ENCODE peak calls at places on chromosomes 5 and 9, in eight cellular contexts. J is CD8-positive, alpha-beta T cell; C is dorsolateral prefrontal cortex; Q is mesothelial cell of epicardium; V is lower lobe of right lung; Z is neural crest cell; S is B cell; I is upper lobe of left lung. M is an unnamed sample.

GRCh38 chr9:83538172-83538889 is at the start of gene FRMD3:
- DNase-seq in Q (peak), Z (peak), V (peak), I (peak), J (no peak), C (peak), S (no peak), M (no peak)

GRCh38 chr9:37936965-37937364 is 33.0 kb upstream of the SLC25A51 start:
- DNase-seq in C (no peak), Z (no peak), V (peak), I (no peak), S (no peak), J (no peak), Q (no peak), M (no peak)

GRCh38 chr9:73269430-73270101 is 117.9 kb downstream of the ANXA1 start:
- DNase-seq in Z (no peak), V (no peak), J (no peak), Q (no peak), C (no peak), S (no peak), I (no peak), M (no peak)

GRCh38 chr9:86481466-86481865 is 127.3 kb upstream of the TUT7 start:
- DNase-seq in I (no peak), J (no peak), Z (no peak), C (no peak), S (no peak), Q (no peak), V (no peak), M (no peak)

GRCh38 chr9:31486630-31487029 is 897.8 kb upstream of the ACO1 start:
- DNase-seq in I (no peak), C (no peak), Q (no peak), S (no peak), V (no peak), Z (no peak), J (no peak), M (no peak)

GRCh38 chr5:176169393-176170063 is 68.7 kb upstream of the SIMC1 start:
- DNase-seq in V (no peak), Q (no peak), S (no peak), I (no peak), Z (no peak), C (no peak), J (no peak), M (no peak)

GRCh38 chr5:43231977-43232376 is 40.0 kb downstream of the NIM1K start:
- DNase-seq in S (no peak), C (no peak), V (no peak), J (no peak), Q (no peak), I (no peak), Z (no peak), M (no peak)

GRCh38 chr5:34813473-34813872 is 25.5 kb upstream of the TTC23L start:
- DNase-seq in C (no peak), Q (no peak), Z (no peak), S (no peak), V (no peak), I (no peak), J (no peak), M (no peak)

GRCh38 chr5:147037517-147038205 is 159.1 kb upstream of the PPP2R2B start:
- DNase-seq in V (no peak), J (no peak), S (no peak), C (no peak), Q (no peak), I (no peak), Z (no peak), M (no peak)

GRCh38 chr9:971901-972511 is 4.4 kb upstream of the DMRT3 start:
- DNase-seq in S (no peak), Q (peak), I (peak), J (no peak), V (no peak), C (no peak), Z (peak), M (no peak)

GRCh38 chr5:151574597-151574996 is 16.5 kb downstream of the FAT2 start:
- DNase-seq in J (no peak), Z (no peak), S (no peak), Q (no peak), I (no peak), V (no peak), C (no peak), M (no peak)

GRCh38 chr5:74384851-74385250 is 255.7 kb downstream of the ENC1 start:
- DNase-seq in S (no peak), J (no peak), Z (no peak), I (no peak), V (no peak), C (no peak), Q (no peak), M (no peak)

GRCh38 chr9:14967450-14968321 is 57.5 kb upstream of the FREM1 start:
- DNase-seq in Z (no peak), Q (no peak), S (no peak), J (no peak), C (no peak), I (no peak), V (no peak), M (no peak)

GRCh38 chr5:68656936-68657857 is 436.6 kb upstream of the SLC30A5 start:
- DNase-seq in J (no peak), V (no peak), I (no peak), Q (no peak), Z (no peak), S (no peak), C (no peak), M (no peak)

GRCh38 chr5:90096415-90097081 is 313.0 kb downstream of the CETN3 start:
- DNase-seq in J (no peak), I (no peak), Z (no peak), Q (no peak), C (no peak), V (no peak), S (no peak), M (no peak)

GRCh38 chr9:137372693-137373610 is 50.0 kb downstream of the EXD3 start:
- DNase-seq in J (no peak), Z (no peak), I (peak), C (peak), V (no peak), S (peak), Q (no peak), M (no peak)

GRCh38 chr5:132674671-132675506 is 1.1 kb downstream of the IL4 start:
- DNase-seq in I (no peak), C (no peak), V (no peak), Z (no peak), Q (no peak), S (no peak), J (no peak), M (no peak)

GRCh38 chr5:113376640-113377039 is 58.1 kb downstream of the TSSK1B start:
- DNase-seq in Z (no peak), C (no peak), Q (no peak), V (no peak), I (no peak), S (no peak), J (no peak), M (no peak)

GRCh38 chr5:181118369-181118768 is 12.6 kb downstream of the OR2V1 start:
- DNase-seq in Q (no peak), C (no peak), S (no peak), V (no peak), Z (no peak), I (no peak), J (no peak), M (no peak)

GRCh38 chr9:136726631-136727191 is 14.3 kb downstream of the DIPK1B start:
- DNase-seq in S (peak), J (no peak), C (no peak), Z (no peak), I (no peak), Q (no peak), V (no peak), M (no peak)

GRCh38 chr5:21862986-21863385 is 990.2 kb downstream of the CDH12 start:
- DNase-seq in Q (no peak), J (no peak), C (no peak), I (no peak), V (no peak), S (no peak), Z (no peak), M (no peak)

GRCh38 chr5:168443950-168444700 is 42.1 kb upstream of the RARS1 start:
- DNase-seq in I (no peak), J (no peak), S (no peak), C (no peak), Q (no peak), Z (no peak), V (no peak), M (no peak)

GRCh38 chr5:131264453-131265200 is 774 bp downstream of the CDC42SE2 start:
- DNase-seq in Z (peak), Q (peak), C (peak), V (peak), J (peak), I (peak), S (peak), M (peak)

GRCh38 chr9:136296434-136297015 is 7.4 kb downstream of the CCDC187 start:
- DNase-seq in S (no peak), V (peak), Q (no peak), Z (no peak), C (no peak), J (no peak), I (peak), M (no peak)

GRCh38 chr5:31378838-31379237 is 153.1 kb downstream of the DROSHA start:
- DNase-seq in V (no peak), C (no peak), Q (no peak), J (no peak), Z (no peak), I (no peak), S (no peak), M (no peak)

GRCh38 chr5:652023-652515 is 39.9 kb downstream of the CEP72 start:
- DNase-seq in I (peak), C (no peak), V (peak), S (peak), Q (no peak), J (no peak), Z (no peak), M (peak)

GRCh38 chr9:72931437-72931836 is 21.4 kb downstream of the ALDH1A1 start:
- DNase-seq in I (no peak), Z (no peak), S (no peak), J (no peak), V (no peak), C (no peak), Q (no peak), M (no peak)

GRCh38 chr5:143231426-143231825 is 172.1 kb downstream of the NR3C1 start:
- DNase-seq in V (no peak), C (no peak), S (no peak), Q (no peak), Z (no peak), J (no peak), I (no peak), M (no peak)

GRCh38 chr5:37370550-37370863 is 399 bp downstream of the NUP155 start:
- DNase-seq in Z (no peak), S (no peak), V (no peak), C (no peak), Q (no peak), I (no peak), J (no peak), M (no peak)

GRCh38 chr9:137046094-137046787 is at the start of gene NPDC1:
- DNase-seq in I (peak), Z (peak), C (peak), Q (peak), S (peak), V (peak), J (peak), M (peak)

GRCh38 chr9:111857555-111858211 is 38.9 kb upstream of the UGCG start:
- DNase-seq in Z (no peak), Q (no peak), J (no peak), C (no peak), V (no peak), S (no peak), I (no peak), M (no peak)

GRCh38 chr9:93673271-93673843 is 97.0 kb downstream of the PHF2 start:
- DNase-seq in V (no peak), I (no peak), J (no peak), Z (peak), S (peak), C (peak), Q (peak), M (peak)

GRCh38 chr9:126055386-126055785 is 271.2 kb upstream of the MVB12B start:
- DNase-seq in Z (no peak), I (no peak), C (no peak), V (no peak), J (no peak), S (no peak), Q (no peak), M (no peak)

GRCh38 chr5:98101131-98101530 is 672.3 kb upstream of the RGMB start:
- DNase-seq in S (no peak), I (no peak), J (no peak), Z (no peak), V (no peak), C (no peak), Q (no peak), M (no peak)

GRCh38 chr9:95834281-95834907 is 41.1 kb upstream of the ERCC6L2 start:
- DNase-seq in S (no peak), C (no peak), I (no peak), Q (no peak), V (no peak), Z (no peak), J (no peak), M (no peak)

GRCh38 chr9:127854169-127854833 is at the start of gene ENG:
- DNase-seq in S (no peak), I (peak), C (no peak), Z (peak), V (peak), Q (no peak), J (no peak), M (no peak)

GRCh38 chr9:137462396-137463193 is 3.5 kb upstream of the NSMF start:
- DNase-seq in Q (no peak), J (no peak), S (no peak), Z (no peak), I (peak), C (peak), V (no peak), M (no peak)

GRCh38 chr5:11449217-11449616 is 455.0 kb downstream of the CTNND2 start:
- DNase-seq in S (no peak), Z (no peak), V (no peak), Q (no peak), I (no peak), J (no peak), C (no peak), M (no peak)

GRCh38 chr5:141780952-141781730 is 97.1 kb downstream of the PCDH1 start:
- DNase-seq in I (no peak), V (no peak), C (no peak), S (no peak), Q (no peak), Z (no peak), J (no peak), M (no peak)
- TF ChIP-seq CTCF in I (no peak), V (no peak), C (no peak), S (no peak), Q (no peak), Z (no peak), J (no peak), M (no peak)

DNA sequence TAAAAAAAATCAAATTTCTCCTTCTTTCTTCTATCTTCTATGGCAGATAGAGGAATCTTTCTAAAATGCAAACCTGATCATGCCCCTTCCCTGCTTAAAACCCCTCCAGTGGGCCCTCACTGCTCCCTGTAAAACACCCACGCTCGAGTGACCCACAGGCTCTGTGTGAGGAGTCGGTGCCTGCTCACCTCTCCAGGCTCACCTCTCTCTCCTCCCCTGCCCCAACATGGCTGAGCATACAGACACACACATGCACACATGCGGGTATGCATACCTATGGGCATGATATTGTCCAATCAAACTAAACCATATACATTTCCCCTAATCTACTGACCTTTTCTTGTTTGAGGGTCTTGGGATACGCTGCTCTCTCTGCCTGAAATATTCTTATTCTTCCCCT is 40.8 kb upstream of the COL15A1 start:
- DNase-seq in Z (no peak), J (no peak), I (no peak), C (no peak), V (no peak), Q (no peak), S (no peak), M (no peak)
- TF ChIP-seq CTCF in Z (no peak), J (no peak), I (no peak), C (no peak), V (no peak), Q (no peak), S (no peak), M (no peak)

DNA sequence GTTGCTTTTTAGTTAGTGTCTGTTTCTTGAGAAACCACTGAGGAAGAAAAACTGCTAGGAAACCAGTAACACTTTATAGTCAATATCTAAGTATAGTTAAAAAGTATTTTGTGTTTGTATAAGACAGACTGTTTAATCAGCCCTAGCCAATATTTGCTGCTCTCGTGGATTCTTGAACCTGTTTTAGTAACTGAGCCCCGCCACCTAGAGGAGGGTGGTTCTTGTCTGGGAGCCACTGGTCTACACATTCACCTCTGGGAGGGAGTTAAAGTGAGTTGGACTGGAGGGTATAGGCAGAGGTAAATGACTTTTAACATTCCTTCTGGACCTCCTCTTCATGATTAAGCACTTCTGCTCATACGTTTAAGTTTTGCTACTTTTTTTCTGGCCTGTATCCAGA is 117.2 kb downstream of the SPATA31D1 start:
- DNase-seq in V (no peak), I (no peak), Q (no peak), J (no peak), S (no peak), C (no peak), Z (no peak), M (no peak)
- TF ChIP-seq CTCF in V (no peak), I (no peak), Q (no peak), J (no peak), S (no peak), C (no peak), Z (no peak), M (no peak)

GRCh38 chr9:123682746-123683145 is 247.2 kb downstream of the DENND1A start:
- DNase-seq in I (no peak), C (no peak), V (no peak), S (no peak), Q (no peak), Z (no peak), J (no peak), M (no peak)
- TF ChIP-seq CTCF in I (no peak), C (no peak), V (no peak), S (no peak), Q (no peak), Z (no peak), J (no peak), M (no peak)

M was measured in natural killer cell.